ENCODE peak calls at places on chromosomes 12 and 14, in nine cellular contexts. V is breast epithelium; E is SJCRH30; C is NCI-H1694; I is neural progenitor cell; D is osteocyte; S is CD8-positive, alpha-beta T cell; F is pons; H is stimulated activated CD8-positive, alpha-beta memory T cell treated with anti-CD3 and anti-CD28 coated beads, Interleukin-15, amount 100 ng/mL, for 24 hours. M is an unnamed sample.

GRCh38 chr12:19482551-19483109 is 43.3 kb downstream of the AEBP2 start:
- DNase-seq in V (no peak), E (no peak), C (no peak), I (peak), D (no peak), S (peak), F (no peak), H (peak), M (no peak)

GRCh38 chr12:6461401-6462233 is 8.9 kb downstream of the VAMP1 start:
- DNase-seq in V (no peak), E (no peak), C (no peak), I (no peak), D (no peak), S (peak), F (peak), H (no peak), M (no peak)

GRCh38 chr12:9881246-9881645 is at the start of gene KLRF2:
- DNase-seq in V (no peak), E (no peak), C (no peak), I (no peak), D (no peak), S (no peak), F (no peak), H (no peak), M (no peak)

GRCh38 chr12:40010899-40011774 is 94.7 kb downstream of the SLC2A13 start:
- DNase-seq in V (no peak), E (peak), C (peak), I (peak), D (no peak), S (peak), F (peak), H (no peak), M (peak)

GRCh38 chr14:106277503-106277902 is 751.1 kb downstream of the TMEM121 start:
- DNase-seq in V (no peak), E (peak), C (peak), I (no peak), D (no peak), S (peak), F (no peak), H (no peak), M (no peak)

GRCh38 chr12:48002773-48003218 is 1.5 kb downstream of the COL2A1 start:
- DNase-seq in V (no peak), E (peak), C (no peak), I (peak), D (no peak), S (no peak), F (no peak), H (no peak), M (no peak)

GRCh38 chr14:104886690-104887622 is 21.9 kb downstream of the CEP170B start:
- DNase-seq in V (peak), E (no peak), C (no peak), I (no peak), D (no peak), S (no peak), F (no peak), H (no peak), M (no peak)

GRCh38 chr14:71597955-71598659 is 334.1 kb upstream of the RGS6 start:
- DNase-seq in V (no peak), E (no peak), C (no peak), I (no peak), D (no peak), S (no peak), F (no peak), H (no peak), M (no peak)

GRCh38 chr12:109020750-109021380 is at the start of gene SVOP:
- DNase-seq in V (peak), E (peak), C (peak), I (peak), D (peak), S (peak), F (peak), H (peak), M (peak)

M was measured in cerebellar cortex.